ENCODE peak calls at places on chromosomes 2 and 18, in seven cellular contexts. Q, Z, H, Y, N, V and W are unnamed samples. For H3K27me3, the result is how much of the 10 kb centered on the place peaks cover.

GRCh38 chr2:144426981-144427479 is 92.9 kb downstream of the ZEB2 start:
- DNase-seq in Z (no peak), N (no peak), Q (peak), V (no peak), H (no peak), Y (no peak), W (no peak)

GRCh38 chr18:74351354-74351753 is 35.7 kb downstream of the C18orf63 start:
- DNase-seq in N (no peak), V (no peak), Q (no peak), H (no peak), Z (no peak), Y (no peak), W (no peak)

GRCh38 chr2:140275427-140275826 is 1495.2 kb upstream of the NXPH2 start:
- DNase-seq in Y (no peak), Q (no peak), Z (no peak), H (no peak), N (no peak), V (no peak), W (no peak)

GRCh38 chr2:32277363-32277673 is 386 bp upstream of the YIPF4 start:
- DNase-seq in V (no peak), Y (no peak), H (no peak), N (no peak), Z (no peak), Q (no peak), W (no peak)

GRCh38 chr2:202102425-202103005 is 29.5 kb downstream of the KIAA2012 start:
- DNase-seq in Y (no peak), V (no peak), Z (no peak), Q (no peak), H (no peak), N (no peak), W (no peak)

GRCh38 chr2:31764169-31764568 is 183.4 kb upstream of the SRD5A2 start:
- DNase-seq in H (no peak), V (no peak), Q (no peak), Y (no peak), N (no peak), Z (no peak), W (no peak)

GRCh38 chr2:41709702-41710599 is 337.9 kb upstream of the PKDCC start:
- DNase-seq in N (no peak), V (no peak), Q (no peak), H (no peak), Y (no peak), Z (no peak), W (no peak)

GRCh38 chr2:211055438-211055837 is 499.0 kb downstream of the CPS1 start:
- DNase-seq in H (no peak), N (no peak), V (no peak), Z (no peak), Q (no peak), Y (no peak), W (no peak)

GRCh38 chr2:55431982-55432627 is 12.4 kb upstream of the CCDC88A start:
- DNase-seq in N (no peak), Q (no peak), V (no peak), Y (no peak), Z (no peak), H (no peak), W (no peak)

GRCh38 chr18:78330761-78331160 is 648.9 kb upstream of the SALL3 start:
- DNase-seq in H (no peak), Y (no peak), V (no peak), N (no peak), Q (no peak), Z (no peak), W (no peak)

GRCh38 chr18:48605408-48605845 is 66.6 kb downstream of the CTIF start:
- DNase-seq in Q (no peak), Y (no peak), Z (peak), N (no peak), H (no peak), V (no peak), W (no peak)

GRCh38 chr2:166170356-166170755 is 42.5 kb upstream of the SCN1A start:
- DNase-seq in Q (no peak), Y (no peak), Z (no peak), V (no peak), H (no peak), N (no peak), W (no peak)

GRCh38 chr2:127091148-127091547 is 15.8 kb downstream of the BIN1 start:
- DNase-seq in Q (no peak), V (no peak), N (no peak), H (no peak), Y (no peak), Z (no peak), W (no peak)

GRCh38 chr2:11473604-11474440 is 7.9 kb upstream of the E2F6 start:
- DNase-seq in Q (no peak), Z (no peak), N (peak), H (no peak), Y (no peak), V (no peak), W (no peak)

GRCh38 chr2:118169359-118170005 is 81.2 kb downstream of the INSIG2 start:
- DNase-seq in Z (no peak), V (no peak), Q (peak), H (peak), N (peak), Y (no peak), W (peak)

GRCh38 chr2:234146087-234146826 is 95.8 kb downstream of the SPP2 start:
- DNase-seq in V (no peak), Q (no peak), Y (no peak), H (no peak), N (no peak), Z (no peak), W (no peak)

GRCh38 chr18:14086459-14087231 is 45.6 kb downstream of the ZNF519 start:
- DNase-seq in Q (no peak), H (no peak), V (no peak), N (no peak), Z (peak), Y (no peak), W (no peak)

GRCh38 chr2:45274190-45274926 is 265.1 kb upstream of the SIX2 start:
- DNase-seq in Q (no peak), Y (peak), V (no peak), Z (no peak), H (peak), N (no peak), W (no peak)

GRCh38 chr2:107094450-107094986 is 208.6 kb upstream of the ST6GAL2 start:
- DNase-seq in H (no peak), Z (no peak), Y (no peak), V (no peak), N (no peak), Q (no peak), W (no peak)

GRCh38 chr2:109702250-109702985 is 88.3 kb downstream of the SOWAHC start:
- DNase-seq in Q (no peak), N (no peak), H (peak), Y (no peak), V (no peak), Z (no peak), W (no peak)

GRCh38 chr2:173903611-173904394 is 61.4 kb downstream of the SP3 start:
- DNase-seq in Q (no peak), Z (no peak), V (no peak), N (no peak), Y (no peak), H (no peak), W (no peak)

GRCh38 chr2:54866179-54866578 is 142.7 kb downstream of the EML6 start:
- DNase-seq in V (no peak), N (no peak), Z (no peak), Y (no peak), H (no peak), Q (no peak), W (no peak)

GRCh38 chr2:101775636-101776035 is 78.1 kb downstream of the MAP4K4 start:
- DNase-seq in Y (no peak), V (no peak), H (no peak), N (no peak), Z (no peak), Q (no peak), W (peak)

GRCh38 chr2:42770288-42771131 is 6.6 kb upstream of the OXER1 start:
- DNase-seq in Y (peak), H (peak), Z (peak), N (no peak), Q (peak), V (no peak), W (no peak)

GRCh38 chr2:242058116-242058680 is 188.7 kb downstream of the RTP5 start:
- DNase-seq in Y (no peak), V (no peak), Q (no peak), N (no peak), H (peak), Z (no peak), W (no peak)

GRCh38 chr2:166127217-166128155 is at the start of gene SCN1A:
- DNase-seq in N (no peak), V (no peak), Q (no peak), H (no peak), Z (peak), Y (no peak), W (no peak)

GRCh38 chr2:10078704-10079191 is 1.5 kb downstream of the CYS1 start:
- DNase-seq in N (no peak), V (no peak), Z (no peak), H (no peak), Q (no peak), Y (no peak), W (no peak)

GRCh38 chr18:56709463-56709862 is 58.3 kb downstream of the WDR7 start:
- DNase-seq in V (no peak), Y (no peak), N (no peak), H (no peak), Q (no peak), Z (peak), W (no peak)

GRCh38 chr2:133561045-133561852 is 7.0 kb downstream of the NCKAP5 start:
- DNase-seq in Z (no peak), H (no peak), Y (no peak), Q (peak), N (no peak), V (no peak), W (no peak)

GRCh38 chr2:56168163-56168562 is 15.6 kb upstream of the CCDC85A start:
- DNase-seq in Y (no peak), Q (no peak), H (no peak), V (no peak), N (no peak), Z (no peak), W (no peak)

GRCh38 chr2:162462911-162463310 is 119.0 kb downstream of the GCA start:
- DNase-seq in N (no peak), Q (no peak), Z (no peak), H (no peak), V (no peak), Y (no peak), W (no peak)

GRCh38 chr2:88307817-88308216 is 137.7 kb downstream of the THNSL2 start:
- DNase-seq in V (no peak), Q (no peak), N (no peak), Y (no peak), H (no peak), Z (peak), W (no peak)

GRCh38 chr2:49360051-49360767 is 205.9 kb upstream of the FSHR start:
- DNase-seq in N (no peak), Y (no peak), H (no peak), V (no peak), Z (no peak), Q (no peak), W (no peak)

GRCh38 chr18:79760881-79761280 is 36.9 kb upstream of the KCNG2 start:
- DNase-seq in Y (no peak), H (peak), V (no peak), Q (no peak), Z (no peak), N (no peak), W (no peak)

GRCh38 chr2:33115196-33115595 is 168.4 kb downstream of the LTBP1 start:
- DNase-seq in N (no peak), V (no peak), H (no peak), Z (no peak), Q (no peak), Y (no peak), W (no peak)

GRCh38 chr2:68653538-68653982 is 10.2 kb downstream of the PROKR1 start:
- DNase-seq in N (no peak), Q (no peak), H (no peak), Z (peak), Y (peak), V (no peak), W (no peak)

GRCh38 chr2:240644171-240644651 is 18.9 kb downstream of the GPR35 start:
- DNase-seq in V (no peak), N (no peak), Y (peak), Q (no peak), H (peak), Z (no peak), W (peak)

GRCh38 chr2:42714686-42715085 is 49.2 kb downstream of the OXER1 start:
- DNase-seq in Y (no peak), Z (no peak), V (no peak), H (no peak), Q (no peak), N (no peak), W (no peak)

GRCh38 chr18:47331051-47331450 is 79.6 kb upstream of the SKOR2 start:
- DNase-seq in Z (no peak), Q (no peak), Y (no peak), N (no peak), H (no peak), V (no peak), W (no peak)
- H3K27me3 ChIP-seq in Z (under half), Q (under half), Y (under half), N (under half), H (under half), V (under half), W (under half)

GRCh38 chr2:3801506-3801905 is 98.1 kb downstream of the DCDC2C start:
- DNase-seq in H (no peak), Y (no peak), Z (no peak), Q (no peak), N (peak), V (no peak), W (no peak)

GRCh38 chr2:3806730-3807129 is 103.4 kb downstream of the DCDC2C start:
- DNase-seq in N (no peak), Z (no peak), H (no peak), Q (no peak), V (no peak), Y (no peak), W (no peak)

GRCh38 chr2:3807853-3808252 is 104.5 kb downstream of the DCDC2C start:
- DNase-seq in H (no peak), Z (no peak), V (no peak), Y (no peak), Q (no peak), N (no peak), W (no peak)

GRCh38 chr2:3805120-3805519 is 101.7 kb downstream of the DCDC2C start:
- DNase-seq in N (no peak), Q (no peak), Z (peak), Y (no peak), H (no peak), V (no peak), W (no peak)
- TF ChIP-seq CTCF in N (no peak), Q (no peak), Z (peak), Y (peak), H (no peak), V (no peak), W (no peak)

GRCh38 chr2:219245148-219245898 is at the start of the genes GLB1L and STK16:
- DNase-seq in N (peak), Y (peak), Q (peak), H (peak), Z (peak), V (peak), W (peak)
- TF ChIP-seq EP300 in N (no peak), Y (no peak), Q (no peak), H (no peak), Z (peak), V (peak), W (no peak)

GRCh38 chr18:22560283-22560627 is 142.5 kb upstream of the CTAGE1 start:
- DNase-seq in Y (no peak), Z (no peak), N (no peak), Q (no peak), H (no peak), V (no peak), W (no peak)
- H3K27me3 ChIP-seq in Y (under half), Z (under half), N (under half), Q (under half), H (under half), V (under half), W (under half)

DNA sequence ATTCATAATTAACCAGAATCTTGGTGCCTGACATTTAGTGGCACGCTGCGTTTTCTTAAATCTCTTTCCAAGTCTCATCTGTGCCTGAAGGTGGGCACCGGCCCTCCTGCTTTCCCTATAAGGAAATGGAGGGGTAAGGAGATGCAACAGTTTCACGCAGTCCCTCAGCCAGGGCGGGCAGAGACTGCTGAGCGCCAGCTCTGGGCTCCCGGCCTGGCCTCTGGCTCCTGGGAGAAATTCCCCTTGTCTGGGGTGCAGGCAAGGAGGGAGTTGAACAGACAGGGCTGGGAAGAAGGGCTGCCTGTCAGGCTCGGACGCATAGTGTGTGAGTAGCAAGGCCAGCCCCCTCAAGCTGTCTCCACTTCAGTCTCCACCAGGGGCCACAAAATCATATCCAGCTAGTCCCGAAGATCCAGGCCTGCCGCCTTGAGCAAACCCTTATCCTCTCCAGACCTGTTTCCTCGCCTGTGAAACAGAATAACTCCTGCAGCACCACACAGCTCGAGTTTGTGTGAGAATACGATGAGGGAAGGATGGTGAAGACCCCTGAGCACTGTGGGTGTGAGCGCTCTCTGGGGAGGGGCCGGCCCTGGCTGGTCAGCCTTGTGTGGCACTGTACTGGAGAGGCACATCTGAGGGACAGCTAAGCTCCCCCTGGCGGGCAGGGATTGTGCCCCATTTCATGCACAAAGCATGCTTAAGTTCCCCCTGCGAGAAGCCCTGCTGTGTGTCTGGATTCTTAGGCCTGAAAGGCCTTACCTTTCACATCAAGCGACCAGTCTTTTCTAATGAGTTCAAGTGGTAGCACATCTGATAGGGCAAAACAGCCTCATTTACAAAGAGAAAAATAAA is 33.8 kb downstream of the SDC1 start:
- DNase-seq in H (no peak), N (no peak), Y (peak), V (no peak), Q (no peak), Z (no peak), W (no peak)
- TF ChIP-seq CTCF in H (no peak), N (no peak), Y (no peak), V (no peak), Q (no peak), Z (no peak), W (no peak)

GRCh38 chr2:155727097-155727906 is 605.2 kb downstream of the NR4A2 start:
- DNase-seq in N (no peak), V (no peak), Q (no peak), H (no peak), Z (no peak), Y (no peak), W (no peak)
- TF ChIP-seq EP300 in N (no peak), V (no peak), Q (no peak), H (no peak), Z (no peak), Y (no peak), W (no peak)

GRCh38 chr2:176171331-176172006 is 14.4 kb downstream of the HOXD3 start:
- DNase-seq in H (peak), Q (no peak), Z (no peak), N (peak), Y (no peak), V (no peak), W (no peak)

GRCh38 chr2:176170606-176171005 is 13.5 kb downstream of the HOXD3 start:
- DNase-seq in Z (no peak), H (no peak), N (no peak), Y (no peak), V (no peak), Q (no peak), W (no peak)

GRCh38 chr2:176172748-176173586 is 15.5 kb upstream of the HOXD1 start:
- DNase-seq in V (no peak), Q (no peak), Y (no peak), H (no peak), N (no peak), Z (no peak), W (no peak)

GRCh38 chr2:176173679-176174381 is 14.6 kb upstream of the HOXD1 start:
- DNase-seq in Y (no peak), H (no peak), V (no peak), N (no peak), Q (no peak), Z (no peak), W (no peak)

DNA sequence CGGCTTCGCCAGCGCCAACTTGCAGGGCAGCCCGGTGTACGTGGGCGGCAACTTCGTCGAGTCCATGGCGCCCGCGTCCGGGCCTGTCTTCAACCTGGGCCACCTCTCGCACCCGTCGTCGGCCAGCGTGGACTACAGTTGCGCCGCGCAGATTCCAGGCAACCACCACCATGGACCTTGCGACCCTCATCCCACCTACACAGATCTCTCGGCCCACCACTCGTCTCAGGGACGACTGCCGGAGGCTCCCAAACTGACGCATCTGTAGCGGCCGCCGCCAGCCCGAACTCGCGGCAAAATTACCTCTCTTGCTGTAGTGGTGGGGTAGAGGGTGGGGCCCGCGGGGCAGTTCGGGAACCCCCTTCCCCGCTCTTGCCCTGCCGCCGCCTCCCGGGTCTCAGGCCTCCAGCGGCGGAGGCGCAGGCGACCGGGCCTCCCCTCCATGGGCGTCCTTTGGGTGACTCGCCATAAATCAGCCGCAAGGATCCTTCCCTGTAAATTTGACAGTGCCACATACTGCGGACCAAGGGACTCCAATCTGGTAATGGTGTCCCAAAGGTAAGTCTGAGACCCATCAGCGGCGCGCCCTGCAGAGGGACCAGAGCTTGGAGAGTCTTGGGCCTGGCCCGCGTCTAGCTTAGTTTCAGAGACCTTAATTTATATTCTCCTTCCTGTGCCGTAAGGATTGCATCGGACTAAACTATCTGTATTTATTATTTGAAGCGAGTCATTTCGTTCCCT is 15.1 kb downstream of the HOXD3 start:
- DNase-seq in Z (no peak), Q (no peak), Y (no peak), H (no peak), N (no peak), V (no peak), W (no peak)
- H3K27me3 ChIP-seq in Z (under half), Q (under half), Y (under half), H (half or more), N (under half), V (half or more), W (half or more)

DNA sequence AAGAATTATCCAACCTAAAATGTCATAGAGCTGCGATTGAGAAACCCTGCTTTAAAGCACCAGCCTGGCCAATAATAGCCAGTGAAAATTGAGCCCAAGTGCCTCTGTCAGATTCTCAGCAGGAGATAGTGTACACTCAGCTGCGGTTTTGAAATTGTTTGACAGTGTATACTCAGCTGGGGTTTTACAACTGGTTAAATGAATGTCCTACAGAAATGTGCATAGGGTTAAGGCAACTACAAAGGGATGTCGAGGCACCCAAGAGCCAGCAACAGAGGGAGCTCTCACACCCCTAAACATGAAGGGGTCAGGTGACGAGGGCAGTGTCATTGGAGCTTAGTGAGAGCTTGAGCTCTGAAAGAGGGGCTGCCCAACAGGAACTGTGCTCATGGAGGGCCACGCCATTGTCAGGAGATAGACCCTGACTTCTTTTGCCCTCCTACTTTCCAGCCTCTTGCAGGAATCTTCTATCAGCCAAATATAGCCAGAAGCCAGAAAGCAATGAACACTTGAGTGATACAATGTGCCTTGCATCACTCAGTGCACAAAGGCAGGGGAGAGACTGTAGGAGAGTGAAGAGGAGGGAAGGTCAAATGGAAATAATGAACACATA is 15.1 kb downstream of the ACTG2 start:
- DNase-seq in N (no peak), H (peak), Y (no peak), Z (no peak), V (no peak), Q (no peak), W (no peak)
- TF ChIP-seq CTCF in N (no peak), H (no peak), Y (no peak), Z (peak), V (no peak), Q (no peak), W (peak)